ENCODE peak calls at places on chromosomes 2 and 18, in seven cellular contexts. D, U, E, S, N, C and O are unnamed samples.

GRCh38 chr2:209519911-209520310 is 96.1 kb downstream of the MAP2 start:
- DNase-seq in D (no peak), U (no peak), E (no peak), S (no peak), N (no peak), C (no peak), O (no peak)

GRCh38 chr18:54269924-54270844 is 867 bp downstream of the POLI start:
- DNase-seq in D (no peak), U (no peak), E (no peak), S (peak; percentile 72), N (peak; percentile 19), C (peak; percentile 36), O (peak; percentile 71)

GRCh38 chr18:70453058-70453775 is 164.4 kb downstream of the SOCS6 start:
- DNase-seq in D (no peak), U (no peak), E (no peak), S (peak; percentile 50), N (no peak), C (no peak), O (no peak)

GRCh38 chr2:161766334-161766733 is 142.1 kb downstream of the SLC4A10 start:
- DNase-seq in D (no peak), U (no peak), E (no peak), S (peak; percentile 1), N (no peak), C (no peak), O (no peak)

GRCh38 chr2:240800241-240800640 is 19.8 kb downstream of the KIF1A start:
- DNase-seq in D (no peak), U (no peak), E (peak; percentile 51), S (no peak), N (no peak), C (no peak), O (no peak)

GRCh38 chr2:135152361-135152760 is 100.3 kb downstream of the RAB3GAP1 start:
- DNase-seq in D (no peak), U (no peak), E (no peak), S (peak; percentile 19), N (no peak), C (no peak), O (no peak)

GRCh38 chr18:79772108-79772864 is 25.5 kb upstream of the KCNG2 start:
- DNase-seq in D (no peak), U (no peak), E (no peak), S (no peak), N (no peak), C (no peak), O (no peak)

GRCh38 chr2:105626391-105626990 is 118.2 kb upstream of the NCK2 start:
- DNase-seq in D (no peak), U (no peak), E (no peak), S (no peak), N (no peak), C (no peak), O (no peak)

GRCh38 chr2:220215785-220216184 is 588.4 kb downstream of the SLC4A3 start:
- DNase-seq in D (no peak), U (no peak), E (no peak), S (no peak), N (peak; percentile 2), C (no peak), O (no peak)

GRCh38 chr2:50922506-50922905 is 109.4 kb downstream of the NRXN1 start:
- DNase-seq in D (no peak), U (no peak), E (no peak), S (no peak), N (no peak), C (no peak), O (no peak)

GRCh38 chr2:119248311-119248710 is 24.7 kb downstream of the STEAP3 start:
- DNase-seq in D (no peak), U (no peak), E (no peak), S (peak; percentile 89), N (no peak), C (no peak), O (no peak)

GRCh38 chr2:239748811-239749210 is 276.3 kb downstream of the NDUFA10 start:
- DNase-seq in D (no peak), U (no peak), E (no peak), S (no peak), N (no peak), C (no peak), O (no peak)
- H3K4me1 ChIP-seq in D (peaks cover 3% of the 10 kb centered on the region), U (peaks cover 14% of the 10 kb centered on the region), E (no peaks in the 10 kb centered on the region), S (no peaks in the 10 kb centered on the region), N (no peaks in the 10 kb centered on the region), C (peaks cover 11% of the 10 kb centered on the region), O (peaks cover 9% of the 10 kb centered on the region)

DNA sequence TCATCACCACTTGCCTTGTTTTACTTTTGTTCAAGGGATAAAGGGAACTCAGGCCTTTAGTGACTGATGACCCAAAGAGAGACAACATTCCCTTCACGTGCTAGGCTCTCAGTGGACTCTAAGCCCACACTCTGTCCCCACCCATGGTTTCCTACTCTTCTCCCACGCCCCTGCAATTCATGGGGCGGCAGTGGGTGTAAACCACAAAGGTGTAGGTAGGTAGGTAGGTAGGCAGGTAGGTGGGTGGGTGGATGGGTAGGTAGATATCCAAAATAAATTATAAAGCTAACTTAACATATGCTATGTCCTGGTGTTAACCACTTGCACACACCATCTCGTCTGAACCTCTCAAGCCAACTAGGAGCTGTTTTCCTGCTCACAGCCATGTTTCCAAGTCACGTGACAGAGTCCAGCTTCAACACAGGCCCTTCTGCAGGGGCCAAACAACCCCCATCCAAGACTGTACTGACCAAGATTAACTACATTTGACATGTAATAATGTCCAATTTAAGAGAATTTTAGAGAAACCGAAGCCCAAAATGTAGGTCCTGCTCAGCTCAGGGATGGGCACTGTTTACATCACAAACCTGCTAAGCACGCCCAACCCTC is 33.7 kb downstream of the DNMT3A start:
- DNase-seq in D (no peak), U (no peak), E (no peak), S (no peak), N (no peak), C (no peak), O (no peak)
- H3K4me1 ChIP-seq in D (peaks cover 16% of the 10 kb centered on the region), U (peaks cover 34% of the 10 kb centered on the region), E (peaks cover 11% of the 10 kb centered on the region), S (no peaks in the 10 kb centered on the region), N (peaks cover 28% of the 10 kb centered on the region), C (peaks cover 26% of the 10 kb centered on the region), O (peaks cover 25% of the 10 kb centered on the region)

GRCh38 chr2:62540786-62541168 is 34.8 kb upstream of the TMEM17 start:
- DNase-seq in D (no peak), U (no peak), E (no peak), S (no peak), N (no peak), C (no peak), O (no peak)
- H3K4me1 ChIP-seq in D (no peaks in the 10 kb centered on the region), U (no peaks in the 10 kb centered on the region), E (no peaks in the 10 kb centered on the region), S (peaks cover 8% of the 10 kb centered on the region), N (peaks cover 7% of the 10 kb centered on the region), C (no peaks in the 10 kb centered on the region), O (no peaks in the 10 kb centered on the region)

GRCh38 chr18:22199005-22199404 is 29.6 kb downstream of the GATA6 start:
- DNase-seq in D (no peak), U (no peak), E (no peak), S (no peak), N (no peak), C (no peak), O (no peak)

GRCh38 chr18:22195052-22195451 is 25.7 kb downstream of the GATA6 start:
- DNase-seq in D (no peak), U (no peak), E (no peak), S (no peak), N (no peak), C (no peak), O (no peak)

GRCh38 chr18:22198163-22198562 is 28.8 kb downstream of the GATA6 start:
- DNase-seq in D (no peak), U (no peak), E (no peak), S (no peak), N (no peak), C (no peak), O (no peak)

GRCh38 chr18:22200611-22201225 is 31.3 kb downstream of the GATA6 start:
- DNase-seq in D (no peak), U (no peak), E (no peak), S (no peak), N (no peak), C (no peak), O (no peak)

DNA sequence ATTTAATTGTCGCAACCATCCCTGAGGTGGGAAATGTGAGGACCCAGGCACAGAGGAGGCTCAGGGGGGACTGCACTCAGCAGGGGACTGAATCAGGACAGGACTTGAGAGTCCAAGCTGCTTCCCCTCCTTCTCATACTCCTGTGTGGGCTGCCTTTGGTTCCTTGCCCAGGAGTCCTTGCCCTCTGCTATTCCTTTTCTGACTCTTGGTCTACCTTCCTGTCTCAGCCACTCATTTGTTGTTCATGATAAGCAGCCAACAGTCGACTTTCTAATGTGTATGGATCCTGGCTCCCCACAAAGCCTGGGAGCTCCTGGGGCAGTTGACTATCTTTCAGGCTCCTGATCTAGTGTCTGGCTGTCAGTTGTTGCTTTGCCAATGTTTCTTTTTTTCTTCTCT is 28.3 kb downstream of the GATA6 start:
- DNase-seq in D (no peak), U (no peak), E (no peak), S (no peak), N (no peak), C (no peak), O (no peak)
- H3K4me1 ChIP-seq in D (peaks cover 15% of the 10 kb centered on the region), U (peaks cover 16% of the 10 kb centered on the region), E (no peaks in the 10 kb centered on the region), S (no peaks in the 10 kb centered on the region), N (peaks cover 44% of the 10 kb centered on the region), C (no peaks in the 10 kb centered on the region), O (peaks cover 13% of the 10 kb centered on the region)

GRCh38 chr2:168604252-168604651 is 148.2 kb downstream of the CERS6 start:
- DNase-seq in D (no peak), U (no peak), E (no peak), S (no peak), N (no peak), C (no peak), O (no peak)
- H3K4me1 ChIP-seq in D (no peaks in the 10 kb centered on the region), U (no peaks in the 10 kb centered on the region), E (no peaks in the 10 kb centered on the region), S (peaks cover 14% of the 10 kb centered on the region), N (peaks cover 3% of the 10 kb centered on the region), C (no peaks in the 10 kb centered on the region), O (no peaks in the 10 kb centered on the region)

GRCh38 chr2:229921892-229922448 is at the start of gene TRIP12:
- DNase-seq in D (peak; percentile 83), U (peak; percentile 97), E (peak; percentile 86), S (peak; percentile 95), N (peak; percentile 96), C (peak; percentile 89), O (peak; percentile 91)

GRCh38 chr2:229917793-229918192 is 4.0 kb downstream of the TRIP12 start:
- DNase-seq in D (no peak), U (no peak), E (no peak), S (no peak), N (no peak), C (no peak), O (no peak)

GRCh38 chr2:229921101-229921891 is 513 bp downstream of the TRIP12 start:
- DNase-seq in D (no peak), U (peak; percentile 46), E (peak; percentile 61), S (peak; percentile 85), N (peak; percentile 70), C (peak; percentile 55), O (peak; percentile 79)

GRCh38 chr2:229922449-229923386 is at the start of gene FBXO36:
- DNase-seq in D (peak; percentile 49), U (no peak), E (peak; percentile 83), S (peak; percentile 94), N (peak; percentile 91), C (no peak), O (peak; percentile 88)

GRCh38 chr2:229920011-229920781 is 1.6 kb downstream of the TRIP12 start:
- DNase-seq in D (peak; percentile 15), U (no peak), E (no peak), S (peak; percentile 55), N (no peak), C (peak; percentile 18), O (no peak)
- H3K4me1 ChIP-seq in D (peaks cover 9% of the 10 kb centered on the region), U (no peaks in the 10 kb centered on the region), E (no peaks in the 10 kb centered on the region), S (peaks cover 7% of the 10 kb centered on the region), N (peaks cover 11% of the 10 kb centered on the region), C (peaks cover 14% of the 10 kb centered on the region), O (no peaks in the 10 kb centered on the region)

GRCh38 chr2:98492441-98492840 is 47.8 kb downstream of the INPP4A start:
- DNase-seq in D (no peak), U (no peak), E (no peak), S (no peak), N (no peak), C (no peak), O (no peak)
- H3K4me1 ChIP-seq in D (no peaks in the 10 kb centered on the region), U (no peaks in the 10 kb centered on the region), E (no peaks in the 10 kb centered on the region), S (peaks cover 1% of the 10 kb centered on the region), N (no peaks in the 10 kb centered on the region), C (peaks cover 12% of the 10 kb centered on the region), O (peaks cover 15% of the 10 kb centered on the region)